ENCODE peak calls at places on chromosome 3, in eight cellular contexts. X is neural crest cell, D is transverse colon, Z is NB4, R is GM10248, B is IMR-90, U is stomach, W is AG09309. A is an unnamed sample.

GRCh38 chr3:186452517-186452916 is 90.5 kb upstream of the DGKG start:
- DNase-seq in X (no peak), D (no peak), Z (peak), R (no peak), B (peak), U (peak), W (peak), A (no peak)

GRCh38 chr3:132435239-132435910 is 18.1 kb downstream of the DNAJC13 start:
- DNase-seq in X (no peak), D (no peak), Z (peak), R (no peak), B (no peak), U (no peak), W (no peak), A (no peak)

GRCh38 chr3:105473521-105474223 is 107.0 kb downstream of the ALCAM start:
- DNase-seq in X (no peak), D (no peak), Z (peak), R (no peak), B (peak), U (no peak), W (peak), A (no peak)

GRCh38 chr3:102054543-102054942 is 205.2 kb downstream of the NFKBIZ start:
- DNase-seq in X (no peak), D (no peak), Z (no peak), R (no peak), B (no peak), U (no peak), W (no peak), A (no peak)

GRCh38 chr3:114880078-114880477 is 267.0 kb downstream of the ZBTB20 start:
- DNase-seq in X (peak), D (no peak), Z (no peak), R (no peak), B (peak), U (peak), W (no peak), A (no peak)

GRCh38 chr3:112109313-112109712 is 23.1 kb downstream of the C3orf52 start:
- DNase-seq in X (no peak), D (no peak), Z (no peak), R (no peak), B (no peak), U (no peak), W (no peak), A (no peak)

GRCh38 chr3:10768995-10769394 is 47.0 kb upstream of the SLC6A11 start:
- DNase-seq in X (no peak), D (no peak), Z (no peak), R (no peak), B (no peak), U (no peak), W (no peak), A (no peak)

GRCh38 chr3:46551615-46552014 is 14.5 kb downstream of the LRRC2 start:
- DNase-seq in X (no peak), D (no peak), Z (no peak), R (no peak), B (no peak), U (no peak), W (no peak), A (no peak)

GRCh38 chr3:134057006-134057832 is 27.5 kb upstream of the SLCO2A1 start:
- DNase-seq in X (no peak), D (no peak), Z (no peak), R (no peak), B (peak), U (peak), W (no peak), A (peak)

GRCh38 chr3:34073961-34074360 is 275.5 kb downstream of the PDCD6IP start:
- DNase-seq in X (no peak), D (no peak), Z (no peak), R (no peak), B (no peak), U (no peak), W (no peak), A (no peak)

GRCh38 chr3:157921271-157921670 is 184.9 kb downstream of the SHOX2 start:
- DNase-seq in X (no peak), D (no peak), Z (no peak), R (no peak), B (no peak), U (no peak), W (no peak), A (no peak)

GRCh38 chr3:63654931-63655330 is 2.5 kb downstream of the SNTN start:
- DNase-seq in X (no peak), D (no peak), Z (no peak), R (no peak), B (no peak), U (no peak), W (no peak), A (no peak)

GRCh38 chr3:136068708-136069107 is 103.2 kb downstream of the PPP2R3A start:
- DNase-seq in X (no peak), D (no peak), Z (no peak), R (no peak), B (peak), U (no peak), W (peak), A (no peak)

GRCh38 chr3:138174421-138175122 is at the start of gene DBR1:
- DNase-seq in X (peak), D (peak), Z (peak), R (peak), B (peak), U (peak), W (peak), A (peak)

DNA sequence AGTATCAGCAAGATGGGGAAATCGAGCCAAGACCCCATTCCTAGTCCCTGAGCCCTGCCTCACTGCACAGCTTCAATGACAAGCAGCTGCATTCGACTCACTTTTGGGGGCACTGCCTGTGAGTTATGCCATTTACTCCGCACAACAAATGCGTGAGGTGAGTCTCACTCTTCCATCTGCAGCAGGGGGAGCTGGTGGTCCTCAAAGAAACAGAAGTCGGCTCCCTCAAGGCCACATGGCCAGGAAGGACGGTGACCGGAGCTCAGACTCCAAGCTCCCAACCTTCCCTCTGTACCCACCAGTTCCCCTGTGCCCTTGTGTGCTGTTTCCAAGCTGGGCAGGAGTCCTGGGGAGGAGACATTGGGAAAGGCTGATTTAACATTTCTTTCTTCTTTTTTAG is 127.7 kb upstream of the IQSEC1 start:
- DNase-seq in X (no peak), D (no peak), Z (peak), R (no peak), B (no peak), U (no peak), W (no peak), A (no peak)
- TF ChIP-seq CTCF in X (no peak), D (no peak), Z (peak), R (peak), B (peak), U (no peak), W (peak), A (no peak)

GRCh38 chr3:183435701-183436100 is 7.3 kb upstream of the MCF2L2 start:
- DNase-seq in X (no peak), D (no peak), Z (no peak), R (peak), B (no peak), U (no peak), W (no peak), A (no peak)
- TF ChIP-seq CTCF in X (no peak), D (no peak), Z (no peak), R (no peak), B (no peak), U (no peak), W (no peak), A (no peak)

GRCh38 chr3:18758047-18758704 is 333.0 kb upstream of the SATB1 start:
- DNase-seq in X (no peak), D (peak), Z (peak), R (peak), B (no peak), U (no peak), W (peak), A (no peak)
- TF ChIP-seq CTCF in X (peak), D (peak), Z (peak), R (peak), B (no peak), U (peak), W (peak), A (peak)

GRCh38 chr3:44337253-44337652 is 1.3 kb upstream of the TCAIM start:
- DNase-seq in X (no peak), D (no peak), Z (peak), R (no peak), B (no peak), U (no peak), W (no peak), A (no peak)
- TF ChIP-seq CTCF in X (no peak), D (no peak), Z (no peak), R (no peak), B (no peak), U (peak), W (no peak), A (no peak)

GRCh38 chr3:28800203-28800602 is 451.6 kb upstream of the AZI2 start:
- DNase-seq in X (no peak), D (no peak), Z (no peak), R (no peak), B (no peak), U (no peak), W (no peak), A (no peak)

GRCh38 chr3:28799084-28799483 is 450.5 kb upstream of the AZI2 start:
- DNase-seq in X (no peak), D (no peak), Z (peak), R (no peak), B (peak), U (no peak), W (no peak), A (no peak)
- TF ChIP-seq CTCF in X (no peak), D (no peak), Z (no peak), R (no peak), B (peak), U (no peak), W (peak), A (no peak)